ENCODE peak calls at places on chromosomes 7 and 10, in six cellular contexts. V is PC-3, A is hepatocyte, D is MM.1S, L is neural progenitor cell, E is GM23338. K is an unnamed sample.
A peak's percentile ranks its signal among the peaks of the same experiment; 100 is the strongest.

GRCh38 chr10:79267449-79267848 is 79.8 kb upstream of the PPIF start:
- DNase-seq in V (no peak), A (no peak), D (no peak), L (no peak), E (no peak), K (no peak)

GRCh38 chr10:8069627-8070026 is 15.1 kb downstream of the GATA3 start:
- DNase-seq in V (no peak), A (no peak), D (no peak), L (no peak), E (no peak), K (no peak)

GRCh38 chr10:13938940-13939339 is 352.2 kb downstream of the PRPF18 start:
- DNase-seq in V (no peak), A (no peak), D (no peak), L (no peak), E (no peak), K (no peak)

GRCh38 chr10:48589266-48589665 is 15.6 kb downstream of the ARHGAP22 start:
- DNase-seq in V (no peak), A (no peak), D (no peak), L (no peak), E (no peak), K (no peak)

GRCh38 chr7:93981480-93981874 is 22.7 kb downstream of the BET1 start:
- DNase-seq in V (no peak), A (no peak), D (no peak), L (peak; percentile 13), E (peak; percentile 78), K (no peak)

GRCh38 chr10:132193907-132194552 is 7.3 kb downstream of the DPYSL4 start:
- DNase-seq in V (no peak), A (peak; percentile 42), D (peak; percentile 25), L (peak; percentile 45), E (no peak), K (peak; percentile 6)

GRCh38 chr7:151088856-151089699 is 2.8 kb downstream of the AGAP3 start:
- DNase-seq in V (peak; percentile 39), A (peak; percentile 74), D (no peak), L (peak; percentile 75), E (peak; percentile 61), K (no peak)

GRCh38 chr10:79070091-79070610 is 1.4 kb downstream of the ZMIZ1 start:
- DNase-seq in V (peak; percentile 63), A (peak; percentile 66), D (no peak), L (peak; percentile 85), E (peak; percentile 34), K (no peak)

GRCh38 chr7:122040147-122040546 is 103.9 kb downstream of the AASS start:
- DNase-seq in V (peak; percentile 38), A (no peak), D (no peak), L (no peak), E (no peak), K (no peak)
- TF ChIP-seq EZH2phosphoT487 in V (no peak), A (no peak), D (no peak), L (no peak), E (no peak), K (no peak)

DNA sequence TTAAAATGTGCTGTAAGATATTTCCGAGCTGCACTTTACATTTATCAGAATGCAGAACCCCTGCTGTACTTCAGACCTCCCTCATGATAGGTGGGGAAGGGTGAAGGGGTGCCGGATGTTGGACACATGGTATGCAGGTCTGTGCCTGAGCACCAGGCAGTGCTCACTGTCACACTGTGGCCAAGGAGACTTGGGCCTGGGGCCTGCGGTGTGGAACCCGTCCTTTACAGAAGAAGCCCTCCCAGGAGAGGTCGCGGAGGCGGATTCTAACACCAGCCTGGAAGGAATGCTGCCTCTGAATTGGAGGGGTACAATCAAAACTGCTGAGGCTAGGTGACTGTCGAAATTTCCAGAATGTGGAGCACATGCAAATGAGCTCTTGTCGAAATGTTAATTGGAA is 34.5 kb downstream of the DNAJB6 start:
- DNase-seq in V (no peak), A (no peak), D (no peak), L (no peak), E (no peak), K (no peak)
- H3K4me3 ChIP-seq in V (no peak overlapping the region), A (no peak overlapping the region), D (no peak overlapping the region), L (no peak overlapping the region), E (no peak overlapping the region), K (no peak overlapping the region)

GRCh38 chr10:28242560-28243204 is 60.2 kb downstream of the MPP7 start:
- DNase-seq in V (no peak), A (no peak), D (no peak), L (no peak), E (no peak), K (peak; percentile 10)

GRCh38 chr10:28249512-28249911 is 53.4 kb downstream of the MPP7 start:
- DNase-seq in V (no peak), A (no peak), D (no peak), L (no peak), E (no peak), K (no peak)

GRCh38 chr10:28248092-28248491 is 54.8 kb downstream of the MPP7 start:
- DNase-seq in V (no peak), A (no peak), D (no peak), L (no peak), E (no peak), K (no peak)

GRCh38 chr10:28243923-28244322 is 58.9 kb downstream of the MPP7 start:
- DNase-seq in V (peak; percentile 56), A (no peak), D (no peak), L (no peak), E (no peak), K (no peak)

GRCh38 chr10:28246023-28246422 is 56.8 kb downstream of the MPP7 start:
- DNase-seq in V (no peak), A (no peak), D (no peak), L (no peak), E (no peak), K (no peak)
- H3K27ac ChIP-seq in V (no peak overlapping the region), A (no peak overlapping the region), D (no peak overlapping the region), L (no peak overlapping the region), E (no peak overlapping the region), K (no peak overlapping the region)

GRCh38 chr7:149444260-149444659 is 16.6 kb downstream of the ZNF777 start:
- DNase-seq in V (no peak), A (no peak), D (no peak), L (no peak), E (no peak), K (no peak)

GRCh38 chr7:149436358-149436757 is 24.5 kb downstream of the ZNF777 start:
- DNase-seq in V (no peak), A (no peak), D (no peak), L (no peak), E (no peak), K (no peak)

GRCh38 chr7:149440222-149440621 is 20.6 kb downstream of the ZNF777 start:
- DNase-seq in V (no peak), A (no peak), D (no peak), L (no peak), E (no peak), K (no peak)
- TF ChIP-seq EZH2phosphoT487 in V (no peak), A (no peak), D (no peak), L (no peak), E (no peak), K (no peak)

GRCh38 chr10:25017661-25018060 is 1.2 kb downstream of the THNSL1 start:
- DNase-seq in V (no peak), A (no peak), D (no peak), L (no peak), E (no peak), K (peak; percentile 16)
- H3K4me3 ChIP-seq in V (peak overlapping the region; percentile 70), A (peak overlapping the region; percentile 27), D (peak overlapping the region; percentile 83), L (peak overlapping the region; percentile 52), E (peak overlapping the region; percentile 64), K (peak overlapping the region; percentile 78)

DNA sequence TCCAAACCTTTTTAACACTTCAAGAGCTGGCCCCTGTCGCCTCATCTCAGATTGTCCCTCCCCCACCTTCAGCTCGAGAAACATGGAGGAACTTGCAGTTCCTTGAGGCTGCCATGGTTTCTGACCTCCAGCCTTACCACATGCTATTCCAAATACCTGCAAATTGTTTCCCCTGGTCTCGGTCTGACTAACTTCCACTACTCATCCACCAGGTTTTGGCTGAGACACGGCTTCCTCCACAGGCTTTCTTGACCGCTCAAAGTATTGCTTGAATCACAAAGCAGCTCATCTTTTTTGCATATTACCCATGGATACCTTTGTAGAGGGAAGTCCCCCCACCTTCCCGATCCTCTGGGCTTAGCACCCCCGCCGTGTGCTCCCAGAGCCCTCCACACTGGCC is 5.2 kb upstream of the SAMD8 start:
- DNase-seq in V (peak; percentile 39), A (no peak), D (no peak), L (no peak), E (peak; percentile 64), K (no peak)
- H3K27ac ChIP-seq in V (no peak overlapping the region), A (no peak overlapping the region), D (no peak overlapping the region), L (no peak overlapping the region), E (peak overlapping the region; percentile 15), K (no peak overlapping the region)

K was measured in OCI-LY7.